ENCODE peak calls at places on chromosomes 2 and 18, in five cellular contexts. E, G, Q, T and Y are unnamed samples.

GRCh38 chr2:121030523-121030922 is 254.5 kb downstream of the TFCP2L1 start:
- DNase-seq in E (no peak), G (no peak), Q (no peak), T (no peak), Y (no peak)

GRCh38 chr2:233684640-233685039 is 2.9 kb downstream of the UGT1A7 start:
- DNase-seq in E (no peak), G (no peak), Q (no peak), T (no peak), Y (no peak)

GRCh38 chr2:128178650-128179460 is 87.9 kb downstream of the UGGT1 start:
- DNase-seq in E (peak; percentile 30), G (peak; percentile 31), Q (peak; percentile 39), T (no peak), Y (peak; percentile 54)

GRCh38 chr2:188291617-188292445 is at the start of gene GULP1:
- DNase-seq in E (peak; percentile 74), G (peak; percentile 82), Q (peak; percentile 31), T (peak; percentile 91), Y (peak; percentile 91)

GRCh38 chr2:236045264-236046235 is 122.6 kb downstream of the GBX2 start:
- DNase-seq in E (peak; percentile 65), G (peak; percentile 22), Q (peak; percentile 13), T (peak; percentile 66), Y (no peak)

GRCh38 chr2:25897500-25897899 is 19.2 kb upstream of the ASXL2 start:
- DNase-seq in E (no peak), G (no peak), Q (no peak), T (no peak), Y (no peak)

GRCh38 chr2:67165141-67165990 is 231.8 kb upstream of the ETAA1 start:
- DNase-seq in E (no peak), G (no peak), Q (no peak), T (no peak), Y (no peak)

GRCh38 chr2:100754951-100755350 is 65.0 kb upstream of the NPAS2 start:
- DNase-seq in E (no peak), G (no peak), Q (no peak), T (no peak), Y (no peak)

GRCh38 chr2:65781756-65782155 is 349.4 kb upstream of the SPRED2 start:
- DNase-seq in E (no peak), G (no peak), Q (no peak), T (no peak), Y (no peak)

GRCh38 chr18:35732652-35733051 is 151.1 kb downstream of the GALNT1 start:
- DNase-seq in E (no peak), G (no peak), Q (no peak), T (no peak), Y (no peak)

GRCh38 chr2:23457990-23458689 is 73.2 kb downstream of the KLHL29 start:
- DNase-seq in E (no peak), G (no peak), Q (no peak), T (no peak), Y (no peak)

GRCh38 chr2:111049792-111050640 is 70.7 kb upstream of the BCL2L11 start:
- DNase-seq in E (no peak), G (no peak), Q (no peak), T (no peak), Y (no peak)

GRCh38 chr2:26672112-26672817 is 20.3 kb upstream of the KCNK3 start:
- DNase-seq in E (no peak), G (no peak), Q (no peak), T (no peak), Y (no peak)

GRCh38 chr2:68832161-68832869 is 38.9 kb downstream of the BMP10 start:
- DNase-seq in E (peak; percentile 72), G (peak; percentile 71), Q (peak; percentile 60), T (no peak), Y (peak; percentile 54)

GRCh38 chr18:24126155-24126947 is 12.5 kb upstream of the CABYR start:
- DNase-seq in E (no peak), G (no peak), Q (no peak), T (no peak), Y (no peak)

GRCh38 chr2:55175254-55176093 is 56.6 kb downstream of the CLHC1 start:
- DNase-seq in E (peak; percentile 56), G (peak; percentile 10), Q (peak; percentile 41), T (no peak), Y (no peak)

GRCh38 chr2:211867845-211868361 is 670.7 kb downstream of the ERBB4 start:
- DNase-seq in E (peak; percentile 62), G (no peak), Q (no peak), T (no peak), Y (no peak)

GRCh38 chr18:79522451-79523220 is 126.9 kb downstream of the NFATC1 start:
- DNase-seq in E (no peak), G (no peak), Q (no peak), T (no peak), Y (peak; percentile 36)

GRCh38 chr2:217261452-217261851 is 401.6 kb upstream of the TNP1 start:
- DNase-seq in E (no peak), G (peak; percentile 58), Q (no peak), T (no peak), Y (no peak)

GRCh38 chr2:106638043-106638442 is 150.9 kb downstream of the CD8B2 start:
- DNase-seq in E (peak; percentile 5), G (no peak), Q (no peak), T (no peak), Y (peak; percentile 1)

GRCh38 chr2:28400434-28400833 is 7.8 kb downstream of the FOSL2 start:
- DNase-seq in E (no peak), G (no peak), Q (no peak), T (no peak), Y (no peak)

GRCh38 chr2:130339885-130340745 is 2.6 kb upstream of the IMP4 start:
- DNase-seq in E (no peak), G (no peak), Q (no peak), T (no peak), Y (no peak)

GRCh38 chr2:201413552-201413951 is 37.7 kb downstream of the TRAK2 start:
- DNase-seq in E (no peak), G (no peak), Q (no peak), T (no peak), Y (no peak)

GRCh38 chr2:102103992-102104871 is 38.3 kb upstream of the IL1R1 start:
- DNase-seq in E (peak; percentile 55), G (peak; percentile 22), Q (no peak), T (no peak), Y (peak; percentile 49)

GRCh38 chr2:181575024-181575649 is 81.8 kb downstream of the CERKL start:
- DNase-seq in E (no peak), G (no peak), Q (no peak), T (no peak), Y (no peak)

GRCh38 chr2:134287323-134287722 is 33.5 kb downstream of the MGAT5 start:
- DNase-seq in E (no peak), G (no peak), Q (no peak), T (no peak), Y (no peak)

GRCh38 chr2:239720411-239721365 is 304.5 kb downstream of the NDUFA10 start:
- DNase-seq in E (no peak), G (no peak), Q (no peak), T (peak; percentile 55), Y (no peak)

GRCh38 chr2:216221806-216222205 is 112.7 kb downstream of the XRCC5 start:
- DNase-seq in E (peak; percentile 28), G (no peak), Q (no peak), T (no peak), Y (peak; percentile 38)

GRCh38 chr18:5415665-5416064 is 120.1 kb upstream of the ZBTB14 start:
- DNase-seq in E (no peak), G (no peak), Q (no peak), T (no peak), Y (no peak)

GRCh38 chr2:20355131-20355530 is 4.5 kb upstream of the PUM2 start:
- DNase-seq in E (no peak), G (no peak), Q (no peak), T (no peak), Y (no peak)

GRCh38 chr18:70195852-70196434 is 9.5 kb downstream of the RTTN start:
- DNase-seq in E (peak; percentile 41), G (peak; percentile 27), Q (no peak), T (no peak), Y (peak; percentile 34)

GRCh38 chr18:48108136-48108535 is 177.7 kb upstream of the SMAD2 start:
- DNase-seq in E (no peak), G (no peak), Q (no peak), T (no peak), Y (no peak)

GRCh38 chr18:3269241-3269640 is 7.3 kb downstream of the MYL12B start:
- DNase-seq in E (peak; percentile 81), G (no peak), Q (no peak), T (no peak), Y (no peak)

GRCh38 chr2:98835831-98836385 is 100.1 kb downstream of the CRACDL start:
- DNase-seq in E (no peak), G (no peak), Q (no peak), T (no peak), Y (no peak)

GRCh38 chr18:62842898-62843297 is 127.6 kb downstream of the PHLPP1 start:
- DNase-seq in E (no peak), G (no peak), Q (no peak), T (no peak), Y (no peak)

GRCh38 chr18:76943542-76944339 is 121.4 kb downstream of the ZNF236 start:
- DNase-seq in E (peak; percentile 61), G (no peak), Q (no peak), T (peak; percentile 80), Y (no peak)

GRCh38 chr2:69013123-69013836 is at the start of gene ANTXR1:
- DNase-seq in E (peak; percentile 75), G (peak; percentile 9), Q (peak; percentile 67), T (peak; percentile 89), Y (peak; percentile 68)

GRCh38 chr2:23745726-23746105 is 181.2 kb downstream of the ATAD2B start:
- DNase-seq in E (no peak), G (no peak), Q (no peak), T (no peak), Y (no peak)

GRCh38 chr2:118312963-118313756 is 224.9 kb downstream of the INSIG2 start:
- DNase-seq in E (no peak), G (no peak), Q (no peak), T (no peak), Y (no peak)